ENCODE peak calls at places on chromosomes 5 and 9, in ten cellular contexts. T is neural progenitor cell; Q is HEK293T; H is HepG2; P is COR-L47; U is GDM1; K is NCI-H1092 treated with DMSO at 0.1 percent for 48 hours; Z is activated effector memory CD4-positive, alpha-beta T cell treated with Interleukin-2 at 50 U/mL for 16 hours; X is fibroblast of mammary gland; E is BE2C. I is an unnamed sample.
A peak's percentile ranks its signal among the peaks of the same experiment; 100 is the strongest.

GRCh38 chr5:141848771-141849370 is 29.3 kb downstream of the PCDH1 start:
- DNase-seq in T (no peak), Q (no peak), H (peak; percentile 71), P (no peak), U (peak; percentile 60), K (no peak), Z (no peak), X (peak; percentile 28), E (no peak), I (no peak)

GRCh38 chr5:52859619-52860018 is 71.9 kb downstream of the ITGA1 start:
- DNase-seq in T (no peak), Q (no peak), H (no peak), P (no peak), U (no peak), K (no peak), Z (no peak), X (peak; percentile 62), E (peak; percentile 34), I (no peak)

GRCh38 chr5:16902846-16903245 is 33.2 kb downstream of the MYO10 start:
- DNase-seq in T (no peak), Q (no peak), H (no peak), P (no peak), U (no peak), K (no peak), Z (no peak), X (no peak), E (no peak), I (no peak)

GRCh38 chr9:96027271-96028131 is 152.0 kb downstream of the ERCC6L2 start:
- DNase-seq in T (peak; percentile 56), Q (no peak), H (no peak), P (no peak), U (no peak), K (no peak), Z (no peak), X (no peak), E (no peak), I (no peak)

GRCh38 chr9:119951090-119951489 is 581.9 kb upstream of the BRINP1 start:
- DNase-seq in T (no peak), Q (no peak), H (no peak), P (no peak), U (no peak), K (no peak), Z (no peak), X (peak; percentile 69), E (no peak), I (no peak)

GRCh38 chr9:136264803-136265405 is 19.3 kb upstream of the QSOX2 start:
- DNase-seq in T (no peak), Q (no peak), H (no peak), P (no peak), U (no peak), K (no peak), Z (no peak), X (no peak), E (no peak), I (no peak)

GRCh38 chr9:117744856-117745389 is 40.7 kb downstream of the TLR4 start:
- DNase-seq in T (peak; percentile 67), Q (no peak), H (no peak), P (no peak), U (no peak), K (peak; percentile 68), Z (no peak), X (no peak), E (no peak), I (peak; percentile 24)

GRCh38 chr5:141605523-141606277 is 13.1 kb downstream of the DIAPH1 start:
- DNase-seq in T (no peak), Q (no peak), H (no peak), P (no peak), U (peak; percentile 94), K (no peak), Z (peak; percentile 53), X (peak; percentile 68), E (no peak), I (no peak)

GRCh38 chr5:52799358-52799982 is 11.8 kb downstream of the ITGA1 start:
- DNase-seq in T (peak; percentile 82), Q (peak; percentile 18), H (peak; percentile 72), P (no peak), U (no peak), K (no peak), Z (no peak), X (peak; percentile 87), E (peak; percentile 36), I (peak; percentile 67)

GRCh38 chr9:132977626-132978450 is 656 bp upstream of the GFI1B start:
- DNase-seq in T (peak; percentile 79), Q (peak; percentile 81), H (peak; percentile 76), P (peak; percentile 14), U (peak; percentile 84), K (peak; percentile 25), Z (peak; percentile 52), X (peak; percentile 40), E (peak; percentile 73), I (peak; percentile 56)

GRCh38 chr9:34139477-34140146 is 13.1 kb upstream of the DCAF12 start:
- DNase-seq in T (no peak), Q (no peak), H (peak; percentile 53), P (no peak), U (peak; percentile 53), K (peak; percentile 34), Z (no peak), X (peak; percentile 87), E (peak; percentile 58), I (no peak)

GRCh38 chr5:142327111-142327842 is 2.5 kb upstream of the SPRY4 start:
- DNase-seq in T (peak; percentile 52), Q (no peak), H (no peak), P (no peak), U (no peak), K (no peak), Z (no peak), X (peak; percentile 91), E (no peak), I (peak; percentile 18)

GRCh38 chr5:159763564-159763963 is 152.7 kb upstream of the ADRA1B start:
- DNase-seq in T (no peak), Q (no peak), H (no peak), P (no peak), U (no peak), K (no peak), Z (no peak), X (no peak), E (no peak), I (no peak)

GRCh38 chr5:78534148-78535009 is 114.2 kb downstream of the LHFPL2 start:
- DNase-seq in T (no peak), Q (no peak), H (no peak), P (no peak), U (no peak), K (no peak), Z (no peak), X (peak; percentile 88), E (peak; percentile 56), I (no peak)

GRCh38 chr9:5389109-5389732 is 48.5 kb downstream of the PLGRKT start:
- DNase-seq in T (no peak), Q (no peak), H (no peak), P (no peak), U (peak; percentile 23), K (no peak), Z (no peak), X (peak; percentile 96), E (no peak), I (no peak)

GRCh38 chr5:34658023-34658422 is 1.9 kb downstream of the RAI14 start:
- DNase-seq in T (no peak), Q (peak; percentile 15), H (peak; percentile 10), P (peak; percentile 3), U (no peak), K (no peak), Z (no peak), X (peak; percentile 60), E (no peak), I (no peak)

GRCh38 chr5:38473008-38473407 is 83.4 kb downstream of the LIFR start:
- DNase-seq in T (no peak), Q (no peak), H (no peak), P (no peak), U (no peak), K (peak; percentile 32), Z (no peak), X (no peak), E (no peak), I (no peak)

GRCh38 chr9:131635285-131635684 is 90.0 kb downstream of the PRRT1B start:
- DNase-seq in T (peak; percentile 26), Q (peak; percentile 57), H (peak; percentile 80), P (no peak), U (peak; percentile 66), K (no peak), Z (peak; percentile 71), X (peak; percentile 98), E (no peak), I (no peak)

GRCh38 chr5:109844695-109845094 is 155.0 kb downstream of the MAN2A1 start:
- DNase-seq in T (no peak), Q (no peak), H (no peak), P (no peak), U (no peak), K (no peak), Z (no peak), X (peak; percentile 80), E (no peak), I (no peak)

GRCh38 chr5:144549580-144549979 is 378.9 kb downstream of the KCTD16 start:
- DNase-seq in T (no peak), Q (no peak), H (no peak), P (peak; percentile 93), U (no peak), K (peak; percentile 77), Z (no peak), X (peak; percentile 26), E (no peak), I (no peak)

GRCh38 chr5:2929779-2930178 is 178.3 kb upstream of the IRX2 start:
- DNase-seq in T (no peak), Q (no peak), H (no peak), P (no peak), U (no peak), K (no peak), Z (no peak), X (no peak), E (no peak), I (no peak)

I was measured in neuronal stem cell.